ENCODE peak calls at places on chromosomes 4 and X, in four cellular contexts. One of them, this sample, is unnamed.

GRCh38 chr4:26434030-26434639 is 56.1 kb downstream of the CCKAR start:
- DNase-seq in HL-60: no peak
- DNase-seq in GM12878: no peak
- DNase-seq in K562: no peak
- DNase-seq in this sample: no peak

GRCh38 chrX:121307441-121307840 is 260.0 kb downstream of the GLUD2 start:
- DNase-seq in HL-60: no peak
- DNase-seq in GM12878: peak
- DNase-seq in K562: no peak
- DNase-seq in this sample: no peak

GRCh38 chrX:57286507-57287251 is at the start of gene FAAH2:
- DNase-seq in HL-60: peak
- DNase-seq in GM12878: peak
- DNase-seq in K562: peak
- DNase-seq in this sample: peak

GRCh38 chr4:73648478-73648877 is 28.2 kb upstream of the RASSF6 start:
- DNase-seq in HL-60: no peak
- DNase-seq in GM12878: no peak
- DNase-seq in K562: no peak
- DNase-seq in this sample: no peak

GRCh38 chr4:42280327-42281095 is 116.8 kb upstream of the SHISA3 start:
- DNase-seq in HL-60: peak
- DNase-seq in GM12878: no peak
- DNase-seq in K562: peak
- DNase-seq in this sample: no peak

GRCh38 chr4:40916880-40917279 is 167.1 kb downstream of the NSUN7 start:
- DNase-seq in HL-60: peak
- DNase-seq in GM12878: no peak
- DNase-seq in K562: peak
- DNase-seq in this sample: peak

GRCh38 chr4:61588621-61589020 is 388.5 kb downstream of the ADGRL3 start:
- DNase-seq in HL-60: no peak
- DNase-seq in GM12878: no peak
- DNase-seq in K562: no peak
- DNase-seq in this sample: no peak

GRCh38 chr4:53015681-53016080 is 153.6 kb downstream of the RASL11B start:
- DNase-seq in HL-60: no peak
- DNase-seq in GM12878: no peak
- DNase-seq in K562: peak
- DNase-seq in this sample: no peak

GRCh38 chr4:97317691-97318090 is 825.6 kb downstream of the STPG2 start:
- DNase-seq in HL-60: no peak
- DNase-seq in GM12878: no peak
- DNase-seq in K562: no peak
- DNase-seq in this sample: no peak

GRCh38 chr4:102036619-102037376 is 246.3 kb downstream of the BANK1 start:
- DNase-seq in HL-60: no peak
- DNase-seq in GM12878: no peak
- DNase-seq in K562: no peak
- DNase-seq in this sample: no peak

GRCh38 chrX:42094208-42094607 is 170.9 kb upstream of the CASK start:
- DNase-seq in HL-60: peak
- DNase-seq in GM12878: no peak
- DNase-seq in K562: no peak
- DNase-seq in this sample: no peak
- TF ChIP-seq SPI1 in HL-60: no peak
- TF ChIP-seq SPI1 in GM12878: no peak
- TF ChIP-seq SPI1 in K562: no peak
- TF ChIP-seq SPI1 in this sample: no peak

DNA sequence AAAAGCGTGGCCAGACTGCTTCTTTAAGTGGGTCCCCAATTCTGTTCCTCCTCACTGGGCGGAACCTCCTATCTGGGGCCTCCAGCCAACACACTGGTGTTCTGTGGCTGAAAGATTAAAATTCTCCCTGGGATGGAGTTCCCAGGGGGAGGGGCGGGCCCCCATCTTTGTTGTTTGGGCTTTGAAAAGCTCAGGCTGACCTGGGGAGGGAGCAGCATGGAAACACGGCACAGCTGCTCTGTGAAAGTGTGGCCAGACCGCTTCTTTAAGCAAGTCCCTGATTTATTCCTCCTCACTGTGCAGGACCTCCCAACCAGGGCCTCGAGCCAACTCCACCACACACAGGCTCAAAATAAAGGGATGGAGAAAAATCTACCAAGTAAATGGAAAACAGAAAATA is 219.5 kb downstream of the TMEM47 start:
- DNase-seq in HL-60: no peak
- DNase-seq in GM12878: no peak
- DNase-seq in K562: no peak
- DNase-seq in this sample: no peak
- TF ChIP-seq POLR2AphosphoS5 in HL-60: no peak
- TF ChIP-seq POLR2AphosphoS5 in GM12878: no peak
- TF ChIP-seq POLR2AphosphoS5 in K562: no peak
- TF ChIP-seq POLR2AphosphoS5 in this sample: no peak

DNA sequence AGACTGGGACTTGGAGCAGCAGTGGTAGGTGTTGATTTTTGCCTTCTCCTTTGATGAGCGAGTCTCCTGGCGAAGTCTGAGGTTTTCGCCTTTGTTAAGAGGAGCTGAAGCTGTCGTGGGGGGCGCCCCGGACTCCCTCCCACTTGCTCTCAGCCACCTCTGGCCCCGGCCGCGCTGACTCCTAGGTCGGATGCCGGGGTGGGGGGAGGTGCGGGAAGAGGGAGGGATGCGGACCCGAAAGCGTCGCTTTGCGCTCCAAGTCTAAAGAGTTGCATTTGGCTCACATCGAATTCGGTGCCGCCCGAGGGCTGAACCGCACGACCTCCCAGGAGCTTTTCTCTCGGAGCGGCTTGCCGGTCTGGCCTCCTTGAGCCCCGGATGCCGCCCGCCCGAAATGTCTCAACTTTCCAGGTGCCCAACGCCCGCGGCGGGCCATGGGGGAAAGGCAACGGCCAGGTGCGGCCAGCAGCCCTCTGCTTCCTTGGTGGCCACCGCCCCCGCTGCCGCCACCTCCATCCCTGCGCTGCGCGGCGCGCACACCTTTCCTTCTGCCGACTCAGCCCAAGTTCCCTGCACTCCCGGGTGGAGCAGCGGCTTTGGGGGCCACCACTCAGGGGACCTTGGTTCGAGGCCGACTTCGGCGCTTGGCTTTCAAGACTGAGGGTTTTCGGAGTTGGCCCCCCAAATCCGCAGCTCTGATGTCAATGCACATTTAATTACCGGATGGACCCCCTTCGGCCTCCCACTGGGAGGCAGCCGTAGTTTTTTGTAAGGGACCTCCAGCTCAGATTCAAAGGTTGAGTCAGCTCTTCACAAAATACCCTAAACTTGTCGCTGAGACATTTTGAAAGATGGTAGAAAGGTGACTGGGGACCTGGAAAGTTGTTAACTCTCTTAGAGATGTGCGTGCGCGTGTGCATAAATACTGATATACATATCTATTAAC is 977 bp downstream of the AFF2 start:
- DNase-seq in HL-60: no peak
- DNase-seq in GM12878: no peak
- DNase-seq in K562: no peak
- DNase-seq in this sample: no peak
- TF ChIP-seq SPI1 in HL-60: no peak
- TF ChIP-seq SPI1 in GM12878: no peak
- TF ChIP-seq SPI1 in K562: no peak
- TF ChIP-seq SPI1 in this sample: no peak

DNA sequence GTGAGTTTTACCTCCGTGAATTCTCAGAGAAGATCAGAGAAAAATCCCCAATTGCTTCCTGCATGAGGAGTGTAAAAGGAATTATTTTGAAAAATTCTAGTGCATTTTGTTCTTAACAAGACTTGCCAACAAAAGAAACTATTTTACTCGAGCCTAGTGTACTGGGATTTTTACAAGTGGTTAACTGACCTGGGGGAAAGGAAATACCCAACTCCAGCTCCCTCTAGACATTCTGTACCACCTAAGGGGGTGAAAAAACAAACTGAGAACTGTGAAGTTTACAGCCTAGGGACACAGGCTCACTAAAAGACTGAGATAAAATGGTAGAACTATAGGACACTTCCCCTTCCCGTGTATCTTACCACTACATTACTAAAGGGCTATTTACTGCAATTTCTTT is 2.6 kb upstream of the ADH5 start:
- DNase-seq in HL-60: no peak
- DNase-seq in GM12878: no peak
- DNase-seq in K562: peak
- DNase-seq in this sample: no peak
- TF ChIP-seq POLR2AphosphoS5 in HL-60: no peak
- TF ChIP-seq POLR2AphosphoS5 in GM12878: no peak
- TF ChIP-seq POLR2AphosphoS5 in K562: no peak
- TF ChIP-seq POLR2AphosphoS5 in this sample: no peak

GRCh38 chrX:96432647-96433046 is 252.0 kb upstream of the DIAPH2 start:
- DNase-seq in HL-60: no peak
- DNase-seq in GM12878: no peak
- DNase-seq in K562: no peak
- DNase-seq in this sample: no peak

GRCh38 chrX:96438803-96439202 is 245.8 kb upstream of the DIAPH2 start:
- DNase-seq in HL-60: no peak
- DNase-seq in GM12878: no peak
- DNase-seq in K562: no peak
- DNase-seq in this sample: no peak

GRCh38 chrX:96433409-96434122 is 251.1 kb upstream of the DIAPH2 start:
- DNase-seq in HL-60: no peak
- DNase-seq in GM12878: no peak
- DNase-seq in K562: no peak
- DNase-seq in this sample: no peak

GRCh38 chrX:96436105-96436504 is 248.5 kb upstream of the DIAPH2 start:
- DNase-seq in HL-60: no peak
- DNase-seq in GM12878: no peak
- DNase-seq in K562: no peak
- DNase-seq in this sample: no peak

DNA sequence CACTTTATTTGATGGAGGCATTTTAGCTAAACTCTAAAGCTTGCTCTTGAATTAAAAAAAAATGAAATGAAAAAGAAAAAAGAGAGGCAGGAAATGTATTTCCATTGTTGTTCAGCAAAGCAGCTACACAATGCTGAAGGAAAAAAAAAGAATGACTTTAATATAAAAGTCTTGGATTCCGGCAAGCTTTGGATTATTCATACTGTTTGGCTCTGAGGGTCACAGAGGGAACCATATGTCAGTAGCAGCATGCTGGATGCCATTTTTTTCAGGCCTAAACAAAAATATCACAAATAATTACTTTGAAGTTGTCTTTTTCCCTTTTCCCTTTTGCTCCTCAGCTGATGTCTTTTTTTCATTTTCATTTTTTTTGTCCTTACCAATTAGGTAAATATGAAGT is 249.0 kb upstream of the DIAPH2 start:
- DNase-seq in HL-60: no peak
- DNase-seq in GM12878: no peak
- DNase-seq in K562: no peak
- DNase-seq in this sample: no peak
- TF ChIP-seq SPI1 in HL-60: no peak
- TF ChIP-seq SPI1 in GM12878: no peak
- TF ChIP-seq SPI1 in K562: no peak
- TF ChIP-seq SPI1 in this sample: no peak

This sample was measured in GM12891.